ENCODE peak calls at places on chromosomes 12 and 14, in seven cellular contexts. V is activated CD4-positive, alpha-beta T cell treated with anti-CD3 and anti-CD28 coated beads for 36 hours; L is fibroblast of mammary gland; H is activated T-cell treated with anti-CD3 and anti-CD28 coated beads for 4 hours; Q is LNCaP clone FGC; P is iPS DF 19.7; J is M059J. G is an unnamed sample.

GRCh38 chr12:16229676-16230075 is 47.8 kb downstream of the SLC15A5 start:
- DNase-seq in V (no peak), L (peak; percentile 18), H (no peak), Q (no peak), P (no peak), J (no peak), G (no peak)

GRCh38 chr12:27756670-27757069 is 23.4 kb upstream of the KLHL42 start:
- DNase-seq in V (no peak), L (no peak), H (no peak), Q (no peak), P (no peak), J (no peak), G (no peak)

GRCh38 chr14:92641306-92641705 is 107.1 kb downstream of the LGMN start:
- DNase-seq in V (no peak), L (no peak), H (no peak), Q (no peak), P (no peak), J (no peak), G (no peak)

GRCh38 chr12:25840678-25841077 is 117.8 kb upstream of the RASSF8 start:
- DNase-seq in V (no peak), L (peak; percentile 77), H (no peak), Q (no peak), P (no peak), J (peak; percentile 37), G (no peak)

GRCh38 chr12:62332598-62332997 is 72.4 kb downstream of the USP15 start:
- DNase-seq in V (no peak), L (peak; percentile 82), H (no peak), Q (no peak), P (no peak), J (peak; percentile 86), G (no peak)

GRCh38 chr12:9064201-9064814 is 51.4 kb downstream of the A2M start:
- DNase-seq in V (peak; percentile 81), L (peak; percentile 44), H (peak; percentile 24), Q (peak; percentile 44), P (peak; percentile 30), J (peak; percentile 50), G (no peak)

GRCh38 chr14:71555654-71556559 is 376.3 kb upstream of the RGS6 start:
- DNase-seq in V (peak; percentile 81), L (peak; percentile 39), H (peak; percentile 42), Q (no peak), P (no peak), J (peak; percentile 58), G (no peak)

GRCh38 chr12:72271401-72271740 is 799 bp upstream of the TRHDE start:
- DNase-seq in V (no peak), L (no peak), H (no peak), Q (no peak), P (peak; percentile 28), J (no peak), G (no peak)

GRCh38 chr12:131867891-131868675 is 26.3 kb upstream of the ULK1 start:
- DNase-seq in V (no peak), L (no peak), H (no peak), Q (no peak), P (no peak), J (peak; percentile 51), G (no peak)

GRCh38 chr12:117968826-117969659 is at the start of gene KSR2:
- DNase-seq in V (peak; percentile 81), L (no peak), H (peak; percentile 28), Q (peak; percentile 64), P (peak; percentile 60), J (peak; percentile 34), G (no peak)

GRCh38 chr12:45966486-45966885 is 23.9 kb downstream of the SCAF11 start:
- DNase-seq in V (no peak), L (peak; percentile 56), H (no peak), Q (no peak), P (no peak), J (peak; percentile 43), G (no peak)

GRCh38 chr12:52248541-52249035 is 15.5 kb downstream of the KRT7 start:
- DNase-seq in V (no peak), L (no peak), H (no peak), Q (no peak), P (no peak), J (no peak), G (no peak)

GRCh38 chr12:243381-243780 is 19.3 kb downstream of the SLC6A13 start:
- DNase-seq in V (no peak), L (no peak), H (no peak), Q (no peak), P (no peak), J (no peak), G (no peak)

GRCh38 chr14:54901380-54902142 is 1.1 kb downstream of the GCH1 start:
- DNase-seq in V (peak; percentile 38), L (no peak), H (no peak), Q (no peak), P (no peak), J (peak; percentile 29), G (no peak)

GRCh38 chr14:38302034-38302433 is 46.1 kb upstream of the CLEC14A start:
- DNase-seq in V (no peak), L (no peak), H (no peak), Q (no peak), P (no peak), J (no peak), G (no peak)

GRCh38 chr12:117761528-117762100 is 207.2 kb downstream of the KSR2 start:
- DNase-seq in V (no peak), L (no peak), H (no peak), Q (no peak), P (no peak), J (no peak), G (no peak)

GRCh38 chr14:104423224-104423681 is 156.3 kb upstream of the C14orf180 start:
- DNase-seq in V (no peak), L (no peak), H (no peak), Q (no peak), P (no peak), J (no peak), G (no peak)

GRCh38 chr14:65302571-65303184 is 109.9 kb upstream of the FUT8 start:
- DNase-seq in V (peak; percentile 83), L (no peak), H (no peak), Q (peak; percentile 35), P (no peak), J (peak; percentile 66), G (no peak)

GRCh38 chr12:12278899-12279298 is 12.1 kb upstream of the LRP6 start:
- DNase-seq in V (no peak), L (peak; percentile 74), H (no peak), Q (no peak), P (no peak), J (peak; percentile 51), G (no peak)

GRCh38 chr12:19779393-19780056 is 340.2 kb downstream of the AEBP2 start:
- DNase-seq in V (no peak), L (no peak), H (no peak), Q (no peak), P (no peak), J (peak; percentile 63), G (no peak)

GRCh38 chr12:110546339-110546738 is 36.8 kb downstream of the PPTC7 start:
- DNase-seq in V (no peak), L (peak; percentile 96), H (no peak), Q (no peak), P (no peak), J (peak; percentile 94), G (peak; percentile 79)

GRCh38 chr14:104786091-104786586 is 9.4 kb downstream of the AKT1 start:
- DNase-seq in V (no peak), L (no peak), H (no peak), Q (no peak), P (no peak), J (no peak), G (no peak)

GRCh38 chr14:77467801-77468200 is 9.9 kb downstream of the AHSA1 start:
- DNase-seq in V (no peak), L (no peak), H (no peak), Q (no peak), P (no peak), J (no peak), G (no peak)

GRCh38 chr12:105317942-105318614 is 12.4 kb upstream of the C12orf75 start:
- DNase-seq in V (no peak), L (no peak), H (no peak), Q (no peak), P (no peak), J (peak; percentile 76), G (no peak)

GRCh38 chr12:78385541-78385940 is 479.0 kb upstream of the SYT1 start:
- DNase-seq in V (no peak), L (peak; percentile 12), H (no peak), Q (no peak), P (no peak), J (peak; percentile 69), G (no peak)

GRCh38 chr12:68317047-68317667 is 15.0 kb downstream of the MDM1 start:
- DNase-seq in V (peak; percentile 64), L (peak; percentile 66), H (peak; percentile 50), Q (no peak), P (no peak), J (peak; percentile 46), G (no peak)

GRCh38 chr14:101862177-101862576 is 100.7 kb downstream of the PPP2R5C start:
- DNase-seq in V (no peak), L (peak; percentile 72), H (no peak), Q (no peak), P (no peak), J (peak; percentile 70), G (no peak)

GRCh38 chr14:100297320-100298300 is 8.6 kb downstream of the SLC25A29 start:
- DNase-seq in V (no peak), L (peak; percentile 70), H (no peak), Q (no peak), P (no peak), J (peak; percentile 62), G (no peak)

GRCh38 chr14:64217318-64217717 is 76.9 kb downstream of the ESR2 start:
- DNase-seq in V (no peak), L (no peak), H (no peak), Q (no peak), P (no peak), J (no peak), G (no peak)

GRCh38 chr12:107749094-107749493 is 11.8 kb downstream of the PRDM4 start:
- DNase-seq in V (no peak), L (peak; percentile 46), H (no peak), Q (no peak), P (no peak), J (peak; percentile 32), G (no peak)

GRCh38 chr12:70467908-70468733 is 102.0 kb downstream of the KCNMB4 start:
- DNase-seq in V (no peak), L (no peak), H (no peak), Q (no peak), P (no peak), J (peak; percentile 42), G (no peak)

GRCh38 chr12:22333751-22334695 is 484 bp downstream of the ST8SIA1 start:
- DNase-seq in V (peak; percentile 34), L (no peak), H (no peak), Q (no peak), P (no peak), J (no peak), G (no peak)

GRCh38 chr14:80567905-80568512 is 356.7 kb upstream of the DIO2 start:
- DNase-seq in V (peak; percentile 4), L (peak; percentile 7), H (no peak), Q (no peak), P (no peak), J (peak; percentile 98), G (peak; percentile 54)